ENCODE peak calls at places on chromosome 9, in nine cellular contexts. D is pancreas; H is stimulated activated CD4-positive, alpha-beta T cell treated with anti-CD3 and anti-CD28 coated beads, Interleukin-15, amount 100 ng/mL, for 1 hour; P is SJSA1; X is amniotic stem cell; J is DMS153; K is HCT116; L is stimulated activated CD8-positive, alpha-beta memory T cell treated with anti-CD3 and anti-CD28 coated beads, Interleukin-15, amount 100 ng/mL, for 24 hours; I is HEK293T. U is an unnamed sample.

GRCh38 chr9:121088576-121088975 is 13.8 kb downstream of the CNTRL start:
- DNase-seq in J (no peak), I (no peak), P (no peak), H (no peak), D (no peak), X (no peak), L (no peak), K (no peak), U (no peak)

GRCh38 chr9:92752812-92753404 is 11.7 kb downstream of the BICD2 start:
- DNase-seq in L (no peak), J (no peak), X (no peak), D (no peak), K (no peak), P (no peak), H (no peak), I (no peak), U (no peak)

GRCh38 chr9:135747311-135747710 is 45.3 kb downstream of the KCNT1 start:
- DNase-seq in D (no peak), L (no peak), K (no peak), I (no peak), X (no peak), P (no peak), H (no peak), J (no peak), U (no peak)

GRCh38 chr9:107141967-107142366 is 141.1 kb upstream of the RAD23B start:
- DNase-seq in P (no peak), H (no peak), K (peak; percentile 24), X (no peak), L (no peak), J (no peak), D (no peak), I (no peak), U (no peak)

GRCh38 chr9:93645921-93646639 is 69.7 kb downstream of the PHF2 start:
- DNase-seq in X (no peak), D (no peak), I (no peak), P (no peak), K (no peak), H (no peak), L (no peak), J (no peak), U (no peak)

GRCh38 chr9:107190031-107190935 is 92.8 kb upstream of the RAD23B start:
- DNase-seq in I (no peak), K (no peak), H (no peak), P (peak; percentile 7), D (no peak), X (no peak), J (no peak), L (no peak), U (no peak)

GRCh38 chr9:137046094-137046787 is at the start of gene NPDC1:
- DNase-seq in L (peak; percentile 57), I (peak; percentile 93), D (peak; percentile 78), K (peak; percentile 68), H (peak; percentile 69), X (peak; percentile 71), P (peak; percentile 33), J (peak; percentile 64), U (peak; percentile 82)

GRCh38 chr9:130912932-130913598 is 16.5 kb upstream of the QRFP start:
- DNase-seq in X (peak; percentile 54), K (no peak), P (no peak), H (no peak), I (no peak), D (no peak), J (no peak), L (no peak), U (no peak)

GRCh38 chr9:73180373-73180772 is 28.7 kb downstream of the ANXA1 start:
- DNase-seq in D (no peak), I (no peak), K (no peak), L (no peak), H (no peak), P (no peak), J (no peak), X (peak; percentile 19), U (no peak)

GRCh38 chr9:21656776-21657637 is 145.4 kb upstream of the MTAP start:
- DNase-seq in D (no peak), L (no peak), X (no peak), K (no peak), H (no peak), I (no peak), P (peak; percentile 14), J (no peak), U (no peak)

GRCh38 chr9:7879551-7880245 is 80.1 kb upstream of the DMAC1 start:
- DNase-seq in J (no peak), L (no peak), I (no peak), X (no peak), D (no peak), P (no peak), K (no peak), H (no peak), U (peak; percentile 3)

GRCh38 chr9:129885018-129885669 is 49.9 kb downstream of the USP20 start:
- DNase-seq in H (no peak), L (no peak), P (no peak), I (peak; percentile 38), X (no peak), D (no peak), J (peak; percentile 6), K (no peak), U (peak; percentile 40)

GRCh38 chr9:131334568-131335105 is 45.1 kb downstream of the PLPP7 start:
- DNase-seq in I (no peak), D (no peak), L (no peak), J (no peak), H (no peak), P (no peak), X (no peak), K (no peak), U (no peak)

GRCh38 chr9:87195306-87195705 is 248.0 kb upstream of the GAS1 start:
- DNase-seq in D (no peak), X (no peak), J (no peak), H (no peak), I (no peak), P (no peak), L (no peak), K (no peak), U (no peak)

GRCh38 chr9:93058357-93059096 is at the start of gene SUSD3:
- DNase-seq in P (no peak), D (peak; percentile 37), J (peak; percentile 31), X (no peak), I (no peak), H (peak; percentile 52), L (peak; percentile 35), K (peak; percentile 39), U (peak; percentile 73)

GRCh38 chr9:14180077-14180941 is 133.6 kb downstream of the NFIB start:
- DNase-seq in D (peak; percentile 37), H (no peak), I (no peak), K (no peak), X (no peak), P (no peak), L (no peak), J (peak; percentile 52), U (no peak)

GRCh38 chr9:22214497-22215031 is 205.5 kb upstream of the CDKN2B start:
- DNase-seq in K (no peak), H (no peak), X (no peak), J (peak; percentile 46), P (no peak), L (no peak), I (no peak), D (no peak), U (no peak)

GRCh38 chr9:113579270-113580040 is 115.9 kb downstream of the RGS3 start:
- DNase-seq in I (no peak), P (no peak), L (no peak), D (no peak), J (no peak), H (no peak), K (no peak), X (no peak), U (no peak)

GRCh38 chr9:122029898-122030297 is 63.2 kb downstream of the TTLL11 start:
- DNase-seq in P (no peak), J (no peak), L (no peak), H (no peak), X (no peak), D (no peak), K (no peak), I (no peak), U (no peak)

GRCh38 chr9:108860764-108861163 is 1.3 kb upstream of the ACTL7A start:
- DNase-seq in H (no peak), P (no peak), K (no peak), L (no peak), I (no peak), J (no peak), X (no peak), D (no peak), U (no peak)

GRCh38 chr9:78909566-78909965 is 612.6 kb downstream of the PSAT1 start:
- DNase-seq in H (no peak), I (no peak), P (no peak), D (no peak), J (no peak), K (no peak), X (no peak), L (no peak), U (no peak)

GRCh38 chr9:4831119-4831518 is 38.4 kb downstream of the RCL1 start:
- DNase-seq in K (no peak), D (no peak), X (no peak), H (no peak), L (no peak), I (no peak), P (no peak), J (no peak), U (no peak)

GRCh38 chr9:83304686-83305085 is 233.5 kb downstream of the FRMD3 start:
- DNase-seq in I (no peak), X (no peak), K (no peak), D (peak; percentile 62), P (no peak), L (no peak), H (no peak), J (peak; percentile 43), U (no peak)

GRCh38 chr9:95642189-95642588 is 125.4 kb upstream of the PTCH1 start:
- DNase-seq in K (no peak), I (no peak), J (no peak), H (no peak), P (no peak), L (no peak), D (no peak), X (no peak), U (no peak)

U was measured in activated CD4-positive, alpha-beta T cell treated with anti-CD3 and anti-CD28 coated beads for 4 hours.